ENCODE peak calls at places on chromosome 17, in six cellular contexts. F is lower lobe of right lung, I is PC-3, W is aorta, J is HCT116, V is esophagus squamous epithelium. E is an unnamed sample. For H3K27me3, the result is how much of the 10 kb centered on the place peaks cover.

GRCh38 chr17:82687375-82687861 is 11.1 kb downstream of the RAB40B start:
- DNase-seq in F (no peak), I (no peak), W (no peak), J (no peak), V (no peak), E (no peak)

GRCh38 chr17:8391711-8392110 is 5.9 kb downstream of the RNF222 start:
- DNase-seq in F (no peak), I (peak), W (no peak), J (no peak), V (no peak), E (peak)

GRCh38 chr17:69870091-69870530 is 204.9 kb upstream of the KCNJ16 start:
- DNase-seq in F (no peak), I (peak), W (no peak), J (no peak), V (no peak), E (peak)

GRCh38 chr17:81928497-81929252 is 1.1 kb upstream of the MAFG start:
- DNase-seq in F (no peak), I (peak), W (peak), J (no peak), V (no peak), E (peak)

GRCh38 chr17:83099570-83100181 is 20.3 kb downstream of the METRNL start:
- DNase-seq in F (no peak), I (no peak), W (peak), J (no peak), V (no peak), E (peak)

GRCh38 chr17:81052199-81052997 is 17.4 kb downstream of the BAIAP2 start:
- DNase-seq in F (no peak), I (no peak), W (no peak), J (no peak), V (no peak), E (no peak)

GRCh38 chr17:7477392-7478275 is 1.8 kb downstream of the ZBTB4 start:
- DNase-seq in F (peak), I (peak), W (peak), J (no peak), V (no peak), E (peak)

GRCh38 chr17:39118674-39119419 is 32.6 kb downstream of the PLXDC1 start:
- DNase-seq in F (no peak), I (no peak), W (no peak), J (no peak), V (no peak), E (no peak)

GRCh38 chr17:42783062-42783777 is 2.8 kb downstream of the WNK4 start:
- DNase-seq in F (no peak), I (peak), W (no peak), J (no peak), V (no peak), E (no peak)

GRCh38 chr17:81256616-81257015 is 17.5 kb downstream of the NDUFAF8 start:
- DNase-seq in F (no peak), I (peak), W (no peak), J (no peak), V (no peak), E (peak)

GRCh38 chr17:83125515-83126274 is 46.3 kb downstream of the METRNL start:
- DNase-seq in F (peak), I (no peak), W (peak), J (no peak), V (no peak), E (no peak)

GRCh38 chr17:57708401-57708800 is 36.7 kb downstream of the CCDC182 start:
- DNase-seq in F (no peak), I (no peak), W (no peak), J (no peak), V (no peak), E (no peak)

GRCh38 chr17:72989074-72989610 is 103.3 kb downstream of the SLC39A11 start:
- DNase-seq in F (no peak), I (no peak), W (no peak), J (no peak), V (no peak), E (no peak)

GRCh38 chr17:15971882-15972281 is 27.0 kb downstream of the ADORA2B start:
- DNase-seq in F (no peak), I (peak), W (no peak), J (no peak), V (no peak), E (no peak)

GRCh38 chr17:19507673-19508326 is 25.9 kb upstream of the SLC47A1 start:
- DNase-seq in F (peak), I (peak), W (peak), J (peak), V (no peak), E (peak)

GRCh38 chr17:39244600-39245570 is 19.1 kb upstream of the STAC2 start:
- DNase-seq in F (peak), I (peak), W (peak), J (peak), V (peak), E (peak)

GRCh38 chr17:71117461-71117860 is 948.1 kb downstream of the KCNJ2 start:
- DNase-seq in F (no peak), I (no peak), W (no peak), J (no peak), V (no peak), E (no peak)

GRCh38 chr17:43662432-43663141 is 865 bp upstream of the MEOX1 start:
- DNase-seq in F (no peak), I (no peak), W (no peak), J (no peak), V (no peak), E (no peak)

GRCh38 chr17:28750178-28751047 is 6.6 kb downstream of the TRAF4 start:
- DNase-seq in F (peak), I (peak), W (peak), J (peak), V (peak), E (peak)

GRCh38 chr17:38509008-38509771 is 80.9 kb downstream of the ARHGAP23 start:
- DNase-seq in F (peak), I (peak), W (peak), J (peak), V (no peak), E (peak)

GRCh38 chr17:45016823-45017222 is 34.6 kb downstream of the DCAKD start:
- DNase-seq in F (no peak), I (peak), W (no peak), J (no peak), V (no peak), E (peak)

GRCh38 chr17:56297142-56297541 is 143.9 kb downstream of the ANKFN1 start:
- DNase-seq in F (no peak), I (no peak), W (no peak), J (no peak), V (no peak), E (peak)

GRCh38 chr17:40315206-40315605 is 6.2 kb downstream of the RARA start:
- DNase-seq in F (no peak), I (no peak), W (peak), J (no peak), V (no peak), E (no peak)

GRCh38 chr17:82079001-82079677 is 13.5 kb upstream of the DUS1L start:
- DNase-seq in F (no peak), I (no peak), W (no peak), J (no peak), V (no peak), E (no peak)

GRCh38 chr17:17693253-17693954 is 12.1 kb downstream of the RAI1 start:
- DNase-seq in F (peak), I (peak), W (peak), J (no peak), V (no peak), E (peak)

GRCh38 chr17:83067718-83068261 is 11.6 kb upstream of the METRNL start:
- DNase-seq in F (no peak), I (peak), W (peak), J (no peak), V (no peak), E (no peak)

GRCh38 chr17:39812466-39812865 is 51.6 kb downstream of the IKZF3 start:
- DNase-seq in F (no peak), I (peak), W (no peak), J (no peak), V (no peak), E (peak)

GRCh38 chr17:59508999-59509398 is 56.4 kb upstream of the DHX40 start:
- DNase-seq in F (no peak), I (no peak), W (no peak), J (no peak), V (no peak), E (no peak)

GRCh38 chr17:29836643-29837042 is 93.4 kb downstream of the SSH2 start:
- DNase-seq in F (no peak), I (no peak), W (no peak), J (no peak), V (no peak), E (no peak)

GRCh38 chr17:19769946-19770652 is 22.0 kb upstream of the ALDH3A1 start:
- DNase-seq in F (no peak), I (peak), W (no peak), J (no peak), V (no peak), E (no peak)

GRCh38 chr17:6551909-6552768 is 4.2 kb downstream of the PITPNM3 start:
- DNase-seq in F (peak), I (peak), W (no peak), J (no peak), V (no peak), E (peak)

GRCh38 chr17:74960739-74961342 is 11.7 kb downstream of the HID1 start:
- DNase-seq in F (peak), I (no peak), W (no peak), J (peak), V (no peak), E (peak)

DNA sequence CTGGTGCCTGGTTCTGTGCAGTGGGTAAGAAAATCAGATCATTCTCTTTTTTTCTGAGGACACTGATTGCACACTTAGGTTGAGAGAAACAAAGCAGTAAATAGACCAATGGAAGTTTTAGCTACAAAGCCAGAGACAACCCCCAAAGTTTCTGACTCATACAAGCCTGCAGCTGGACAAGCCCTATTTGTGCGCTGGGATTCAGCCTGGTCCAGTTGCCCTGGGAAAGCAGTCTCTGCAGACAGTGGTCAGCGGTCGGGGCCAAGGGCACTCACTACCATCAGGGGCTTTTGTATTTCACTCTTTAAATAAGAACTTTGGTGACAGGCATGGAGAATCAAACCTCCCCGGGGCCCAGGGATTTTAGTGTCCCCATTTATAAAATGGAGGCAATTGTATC is 6.0 kb upstream of the RHBDL3 start:
- DNase-seq in F (no peak), I (no peak), W (peak), J (no peak), V (no peak), E (peak)
- H3K27me3 ChIP-seq in F (under half), I (under half), W (under half), J (under half), V (under half), E (under half)

GRCh38 chr17:47184671-47185070 is 4.4 kb downstream of the CDC27 start:
- DNase-seq in F (no peak), I (no peak), W (no peak), J (no peak), V (no peak), E (no peak)
- H3K4me3 ChIP-seq in F (no peak), I (no peak), W (no peak), J (no peak), V (no peak), E (no peak)

GRCh38 chr17:48558057-48558456 is 13.1 kb upstream of the HOXB2 start:
- DNase-seq in F (no peak), I (no peak), W (no peak), J (no peak), V (no peak), E (no peak)
- H3K27me3 ChIP-seq in F (under half), I (under half), W (under half), J (under half), V (under half), E (under half)

DNA sequence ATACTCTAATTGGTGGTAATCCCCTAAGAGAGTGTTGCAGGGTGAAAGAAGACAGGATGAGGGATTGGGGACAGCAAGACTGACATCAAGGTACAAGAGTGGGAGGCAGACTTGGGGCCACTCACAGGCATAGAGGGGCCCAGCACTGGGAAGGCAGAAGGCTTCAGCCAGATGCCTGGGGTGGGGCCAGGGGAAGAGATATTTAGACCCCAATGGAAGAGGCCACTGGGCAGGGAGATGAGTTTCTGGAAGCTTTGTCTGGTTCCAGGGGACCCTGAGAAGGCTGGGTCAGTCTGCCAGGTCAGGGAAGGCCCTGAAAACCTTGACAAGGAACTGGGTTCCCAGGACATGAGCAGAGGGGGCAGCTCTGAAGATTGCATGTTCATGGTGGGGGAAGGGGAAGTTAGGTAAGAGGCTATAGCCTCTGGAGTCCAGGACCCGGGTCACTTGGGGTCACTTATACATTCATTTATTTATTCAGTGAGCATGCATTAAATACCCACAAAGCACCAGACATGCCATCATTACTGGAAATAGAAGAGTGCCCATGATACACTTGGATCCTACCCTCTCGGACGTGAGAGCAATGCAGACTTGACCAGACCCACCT is 92.9 kb downstream of the TMEM132E start:
- DNase-seq in F (no peak), I (no peak), W (no peak), J (no peak), V (no peak), E (no peak)
- H3K4me3 ChIP-seq in F (no peak), I (no peak), W (no peak), J (no peak), V (no peak), E (no peak)

GRCh38 chr17:79285973-79286372 is 211.3 kb downstream of the ENGASE start:
- DNase-seq in F (no peak), I (no peak), W (no peak), J (no peak), V (no peak), E (no peak)
- H3K27me3 ChIP-seq in F (under half), I (half or more), W (under half), J (half or more), V (under half), E (under half)

E was measured in MG63.